ENCODE peak calls at places on chromosomes 12 and 14, in seven cellular contexts. E is A172; U is uterus; J is AG04450; T is activated CD4-positive, alpha-beta T cell treated with anti-CD3 and anti-CD28 coated beads, Interleukin-2, amount 50 U/mL, for 48 hours; M is stimulated activated CD8-positive, alpha-beta memory T cell treated with anti-CD3 and anti-CD28 coated beads, Interleukin-2, amount 100 ng/mL, for 48 hours; R is naive thymus-derived CD8-positive, alpha-beta T cell. O is an unnamed sample.

GRCh38 chr12:127411141-127411915 is 855.6 kb upstream of the TMEM132C start:
- DNase-seq in E (no peak), U (no peak), J (no peak), T (no peak), M (no peak), R (no peak), O (peak)

GRCh38 chr12:121992059-121992879 is 29.4 kb upstream of the BCL7A start:
- DNase-seq in E (peak), U (no peak), J (peak), T (peak), M (peak), R (no peak), O (peak)

GRCh38 chr12:15546102-15546701 is 223.9 kb downstream of the PTPRO start:
- DNase-seq in E (no peak), U (no peak), J (no peak), T (no peak), M (no peak), R (no peak), O (peak)

GRCh38 chr14:100213956-100214767 is 24.8 kb upstream of the YY1 start:
- DNase-seq in E (peak), U (peak), J (no peak), T (peak), M (peak), R (peak), O (peak)

GRCh38 chr14:57871487-57872080 is 5.7 kb upstream of the SLC35F4 start:
- DNase-seq in E (peak), U (no peak), J (peak), T (peak), M (no peak), R (no peak), O (peak)

GRCh38 chr12:5395443-5396401 is 36.2 kb upstream of the NTF3 start:
- DNase-seq in E (no peak), U (peak), J (no peak), T (no peak), M (no peak), R (no peak), O (no peak)

GRCh38 chr12:116434155-116435065 is 124.8 kb upstream of the MAP1LC3B2 start:
- DNase-seq in E (peak), U (peak), J (peak), T (no peak), M (no peak), R (no peak), O (peak)

GRCh38 chr14:56207626-56208297 is 89.6 kb downstream of the PELI2 start:
- DNase-seq in E (no peak), U (no peak), J (no peak), T (no peak), M (no peak), R (no peak), O (no peak)

GRCh38 chr12:97063292-97063935 is 156.4 kb downstream of the NEDD1 start:
- DNase-seq in E (no peak), U (no peak), J (no peak), T (no peak), M (no peak), R (no peak), O (no peak)

GRCh38 chr14:84770030-84770429 is 759.9 kb upstream of the FLRT2 start:
- DNase-seq in E (no peak), U (no peak), J (no peak), T (no peak), M (no peak), R (no peak), O (no peak)

GRCh38 chr14:64811676-64812075 is 68.0 kb downstream of the SPTB start:
- DNase-seq in E (no peak), U (no peak), J (no peak), T (no peak), M (no peak), R (no peak), O (no peak)

GRCh38 chr14:80839743-80840142 is 101.8 kb downstream of the CEP128 start:
- DNase-seq in E (no peak), U (no peak), J (no peak), T (no peak), M (no peak), R (no peak), O (no peak)

GRCh38 chr14:99234982-99235491 is 37.0 kb downstream of the BCL11B start:
- DNase-seq in E (no peak), U (no peak), J (no peak), T (peak), M (peak), R (peak), O (no peak)

GRCh38 chr14:58772061-58772604 is 134.4 kb downstream of the DACT1 start:
- DNase-seq in E (no peak), U (no peak), J (no peak), T (no peak), M (no peak), R (no peak), O (no peak)

GRCh38 chr12:112125250-112125999 is at the start of gene TRAFD1:
- DNase-seq in E (peak), U (peak), J (peak), T (peak), M (peak), R (peak), O (peak)